ENCODE peak calls at places on chromosomes 1 and 21, in seven cellular contexts. S, J, A, F, V, I and O are unnamed samples. For H3K4me1 and H3K9me3, the result is how much of the 10 kb centered on the place peaks cover.

GRCh38 chr1:230186003-230186863 is 119.2 kb downstream of the GALNT2 start:
- DNase-seq in S (peak), J (no peak), A (peak), F (no peak), V (peak), I (no peak), O (no peak)

GRCh38 chr1:11692899-11693590 is 1.5 kb downstream of the DRAXIN start:
- DNase-seq in S (peak), J (no peak), A (no peak), F (no peak), V (no peak), I (no peak), O (peak)

GRCh38 chr1:191320062-191320461 is 838.2 kb upstream of the RGS18 start:
- DNase-seq in S (no peak), J (no peak), A (no peak), F (no peak), V (no peak), I (no peak), O (no peak)

GRCh38 chr1:91765293-91765692 is 120.7 kb downstream of the TGFBR3 start:
- DNase-seq in S (no peak), J (no peak), A (no peak), F (no peak), V (no peak), I (no peak), O (no peak)

GRCh38 chr1:29281531-29281930 is 45.2 kb downstream of the PTPRU start:
- DNase-seq in S (no peak), J (no peak), A (no peak), F (no peak), V (no peak), I (no peak), O (no peak)

GRCh38 chr1:93740601-93741031 is 59.0 kb upstream of the BCAR3 start:
- DNase-seq in S (peak), J (peak), A (no peak), F (peak), V (no peak), I (no peak), O (no peak)

GRCh38 chr1:183241446-183241845 is 55.4 kb downstream of the LAMC2 start:
- DNase-seq in S (no peak), J (no peak), A (no peak), F (no peak), V (no peak), I (no peak), O (no peak)

GRCh38 chr1:80582980-80583379 is 1217.8 kb upstream of the ADGRL2 start:
- DNase-seq in S (no peak), J (no peak), A (no peak), F (no peak), V (no peak), I (no peak), O (no peak)

GRCh38 chr1:185017338-185017737 is 28.0 kb upstream of the RNF2 start:
- DNase-seq in S (peak), J (no peak), A (no peak), F (no peak), V (no peak), I (no peak), O (no peak)

GRCh38 chr1:167715653-167716302 is 6.0 kb upstream of the MPZL1 start:
- DNase-seq in S (peak), J (no peak), A (no peak), F (no peak), V (no peak), I (no peak), O (no peak)

GRCh38 chr1:150960646-150961045 is 14.0 kb downstream of the CERS2 start:
- DNase-seq in S (no peak), J (no peak), A (no peak), F (no peak), V (no peak), I (no peak), O (no peak)

GRCh38 chr1:62318756-62319544 is at the start of gene KANK4:
- DNase-seq in S (no peak), J (no peak), A (no peak), F (no peak), V (peak), I (no peak), O (no peak)

GRCh38 chr1:246789454-246790339 is 65.5 kb downstream of the SCCPDH start:
- DNase-seq in S (no peak), J (no peak), A (no peak), F (no peak), V (peak), I (no peak), O (no peak)
- H3K4me3 ChIP-seq in S (no peak), J (no peak), A (no peak), F (no peak), V (no peak), I (no peak), O (no peak)

GRCh38 chr1:43834280-43835140 is 99.1 kb upstream of the ARTN start:
- DNase-seq in S (no peak), J (no peak), A (no peak), F (no peak), V (no peak), I (no peak), O (no peak)
- H3K4me1 ChIP-seq in S (under half), J (under half), A (under half), F (under half), V (under half), I (under half), O (half or more)

GRCh38 chr1:4063516-4063915 is 163.4 kb upstream of the C1orf174 start:
- DNase-seq in S (no peak), J (no peak), A (no peak), F (no peak), V (no peak), I (no peak), O (no peak)

GRCh38 chr1:4062041-4062440 is 162.0 kb upstream of the C1orf174 start:
- DNase-seq in S (no peak), J (no peak), A (no peak), F (no peak), V (no peak), I (no peak), O (no peak)

GRCh38 chr1:4062992-4063391 is 162.9 kb upstream of the C1orf174 start:
- DNase-seq in S (no peak), J (no peak), A (no peak), F (no peak), V (no peak), I (no peak), O (no peak)

GRCh38 chr1:4062560-4062959 is 162.5 kb upstream of the C1orf174 start:
- DNase-seq in S (no peak), J (no peak), A (no peak), F (no peak), V (no peak), I (no peak), O (no peak)

DNA sequence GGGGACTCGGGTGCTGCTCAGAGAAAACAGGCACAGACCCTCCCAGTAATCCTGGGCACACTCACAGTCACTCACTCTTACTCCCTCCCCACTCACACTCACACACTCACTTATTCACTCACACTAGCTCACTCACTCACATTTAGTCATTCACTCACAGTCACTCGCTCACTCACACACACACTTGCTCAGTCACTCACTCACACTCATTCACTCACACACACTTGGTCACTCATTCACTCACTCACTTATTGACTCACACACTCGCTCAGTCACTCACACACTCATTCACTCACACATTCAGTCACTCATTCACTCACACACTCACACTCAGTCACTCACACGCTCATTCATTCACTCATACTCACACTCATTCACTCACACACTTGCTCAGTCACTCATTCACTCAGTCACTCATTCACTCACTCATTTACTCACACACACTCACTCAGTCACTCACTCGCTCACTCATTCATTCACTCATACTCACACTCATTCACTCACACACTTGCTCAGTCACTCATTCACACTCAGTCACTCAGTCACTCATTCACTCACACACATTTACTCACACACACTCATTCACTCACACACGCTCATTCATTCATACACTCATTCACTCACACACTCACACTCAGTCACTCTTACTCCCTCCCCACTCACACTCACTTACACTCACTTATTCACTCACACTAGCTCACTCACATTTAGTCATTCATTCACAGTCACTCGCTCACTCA is 164.2 kb upstream of the C1orf174 start:
- DNase-seq in S (no peak), J (no peak), A (no peak), F (no peak), V (no peak), I (no peak), O (no peak)
- H3K9me3 ChIP-seq in S (under half), J (under half), A (under half), F (under half), V (under half), I (under half), O (under half)

DNA sequence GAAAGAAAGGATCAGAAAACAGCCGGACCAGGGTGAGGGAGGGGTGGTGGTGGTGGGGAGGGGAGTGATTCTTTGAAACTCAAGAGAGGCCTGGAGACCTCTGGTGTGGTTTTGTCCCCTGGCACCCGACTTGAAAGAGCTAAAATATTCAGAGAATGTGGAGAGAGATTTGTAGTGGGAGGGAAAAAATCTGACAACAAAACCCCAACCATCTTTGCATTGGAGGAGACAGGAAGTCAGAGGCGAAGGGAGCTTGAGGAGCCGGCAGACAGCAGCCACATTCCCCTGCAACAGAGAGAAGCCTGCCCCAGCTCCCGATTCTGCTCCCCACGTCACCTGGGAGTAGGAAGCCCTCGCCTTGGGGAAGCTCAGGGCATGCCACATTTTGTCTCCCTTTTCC is 85.0 kb downstream of the ITPKB start:
- DNase-seq in S (peak), J (no peak), A (no peak), F (peak), V (no peak), I (no peak), O (no peak)
- H3K4me3 ChIP-seq in S (no peak), J (no peak), A (peak), F (no peak), V (no peak), I (no peak), O (peak)

GRCh38 chr1:225771661-225772322 is 5.8 kb upstream of the SRP9 start:
- DNase-seq in S (no peak), J (no peak), A (no peak), F (no peak), V (no peak), I (no peak), O (no peak)

GRCh38 chr1:225770586-225771248 is 6.9 kb upstream of the SRP9 start:
- DNase-seq in S (no peak), J (no peak), A (no peak), F (peak), V (peak), I (no peak), O (no peak)

GRCh38 chr1:225768662-225769426 is 8.8 kb upstream of the SRP9 start:
- DNase-seq in S (no peak), J (no peak), A (no peak), F (no peak), V (peak), I (no peak), O (no peak)

GRCh38 chr1:225767591-225768540 is 9.8 kb upstream of the SRP9 start:
- DNase-seq in S (peak), J (peak), A (peak), F (no peak), V (peak), I (peak), O (no peak)

GRCh38 chr1:225769687-225770086 is 7.9 kb upstream of the SRP9 start:
- DNase-seq in S (no peak), J (no peak), A (no peak), F (no peak), V (peak), I (no peak), O (no peak)
- H3K4me1 ChIP-seq in S (under half), J (under half), A (under half), F (under half), V (under half), I (under half), O (under half)

GRCh38 chr1:13432251-13432650 is 22.0 kb downstream of the PRAMEF20 start:
- DNase-seq in S (no peak), J (no peak), A (no peak), F (no peak), V (no peak), I (no peak), O (no peak)
- H3K9me3 ChIP-seq in S (under half), J (under half), A (under half), F (under half), V (under half), I (under half), O (under half)

GRCh38 chr21:38326429-38326828 is 69.6 kb downstream of the KCNJ15 start:
- DNase-seq in S (no peak), J (no peak), A (no peak), F (no peak), V (no peak), I (no peak), O (no peak)
- H3K4me3 ChIP-seq in S (no peak), J (no peak), A (no peak), F (no peak), V (no peak), I (no peak), O (no peak)

GRCh38 chr1:97340951-97341350 is 579.9 kb downstream of the DPYD start:
- DNase-seq in S (peak), J (no peak), A (no peak), F (no peak), V (no peak), I (no peak), O (no peak)
- H3K4me1 ChIP-seq in S (under half), J (under half), A (under half), F (under half), V (under half), I (under half), O (under half)

GRCh38 chr21:43979654-43980053 is 32.5 kb upstream of the TRAPPC10 start:
- DNase-seq in S (no peak), J (no peak), A (no peak), F (no peak), V (no peak), I (no peak), O (no peak)

GRCh38 chr21:43982489-43983078 is 29.5 kb upstream of the TRAPPC10 start:
- DNase-seq in S (no peak), J (no peak), A (no peak), F (no peak), V (no peak), I (no peak), O (no peak)

GRCh38 chr21:43981871-43982210 is 30.3 kb upstream of the TRAPPC10 start:
- DNase-seq in S (no peak), J (no peak), A (no peak), F (no peak), V (no peak), I (no peak), O (no peak)

GRCh38 chr21:43983390-43983789 is 28.7 kb upstream of the TRAPPC10 start:
- DNase-seq in S (no peak), J (no peak), A (no peak), F (no peak), V (no peak), I (no peak), O (no peak)

GRCh38 chr21:43981151-43981870 is 30.8 kb upstream of the TRAPPC10 start:
- DNase-seq in S (no peak), J (no peak), A (no peak), F (no peak), V (no peak), I (no peak), O (no peak)
- H3K9me3 ChIP-seq in S (under half), J (under half), A (under half), F (under half), V (under half), I (under half), O (under half)

GRCh38 chr1:61101461-61102440 is 19.4 kb downstream of the NFIA start:
- DNase-seq in S (no peak), J (no peak), A (no peak), F (no peak), V (no peak), I (no peak), O (no peak)
- H3K4me3 ChIP-seq in S (no peak), J (peak), A (no peak), F (no peak), V (no peak), I (no peak), O (no peak)